ENCODE peak calls at places on chromosomes 11 and 22, in ten cellular contexts. W, C, H, I, A, U, Q, P, D and F are unnamed samples.

GRCh38 chr11:124717421-124717785 is 22.3 kb upstream of the NRGN start:
- DNase-seq in W (no peak), C (no peak), H (no peak), I (no peak), A (no peak), U (no peak), Q (peak; percentile 25), P (peak; percentile 15), D (no peak), F (no peak)

GRCh38 chr11:75946531-75947530 is 131.8 kb downstream of the UVRAG start:
- DNase-seq in W (no peak), C (no peak), H (no peak), I (peak; percentile 45), A (no peak), U (peak; percentile 89), Q (no peak), P (peak; percentile 89), D (no peak), F (peak; percentile 69)

GRCh38 chr11:130710442-130711101 is 205.7 kb downstream of the SNX19 start:
- DNase-seq in W (no peak), C (no peak), H (no peak), I (no peak), A (no peak), U (no peak), Q (no peak), P (no peak), D (no peak), F (no peak)

GRCh38 chr11:77299528-77299993 is 1.9 kb downstream of the GDPD4 start:
- DNase-seq in W (no peak), C (no peak), H (no peak), I (no peak), A (no peak), U (no peak), Q (peak; percentile 32), P (no peak), D (no peak), F (no peak)

GRCh38 chr11:68903288-68903630 is 373 bp downstream of the MRPL21 start:
- DNase-seq in W (no peak), C (no peak), H (no peak), I (no peak), A (no peak), U (no peak), Q (no peak), P (no peak), D (no peak), F (no peak)

GRCh38 chr11:3907590-3907989 is 52.1 kb downstream of the STIM1 start:
- DNase-seq in W (no peak), C (no peak), H (no peak), I (no peak), A (no peak), U (no peak), Q (no peak), P (no peak), D (no peak), F (no peak)

GRCh38 chr11:86511086-86511551 is 136.4 kb downstream of the CCDC81 start:
- DNase-seq in W (no peak), C (no peak), H (no peak), I (no peak), A (no peak), U (peak; percentile 79), Q (peak; percentile 46), P (peak; percentile 8), D (no peak), F (no peak)

GRCh38 chr11:100667449-100667848 is 19.6 kb upstream of the ARHGAP42 start:
- DNase-seq in W (no peak), C (no peak), H (no peak), I (no peak), A (no peak), U (no peak), Q (no peak), P (no peak), D (no peak), F (no peak)

GRCh38 chr11:67649634-67650540 is 643 bp downstream of the ACY3 start:
- DNase-seq in W (no peak), C (no peak), H (no peak), I (no peak), A (no peak), U (no peak), Q (no peak), P (no peak), D (no peak), F (no peak)

GRCh38 chr22:17846326-17846992 is 72.2 kb upstream of the BID start:
- DNase-seq in W (no peak), C (no peak), H (no peak), I (no peak), A (no peak), U (no peak), Q (no peak), P (no peak), D (no peak), F (no peak)